ENCODE peak calls at places on chromosomes 13 and 19, in seven cellular contexts. F, B, A, N, Y, T and Z are unnamed samples.

GRCh38 chr13:95536629-95537241 is 15.8 kb upstream of the CLDN10 start:
- DNase-seq in F (no peak), A (no peak), Y (no peak), N (no peak), T (no peak), B (peak; percentile 27), Z (no peak)

GRCh38 chr19:51246153-51246552 is 4.7 kb upstream of the SIGLECL1 start:
- DNase-seq in F (peak; percentile 24), Y (no peak), B (no peak), A (no peak), T (no peak), N (no peak), Z (peak; percentile 16)

GRCh38 chr13:48493076-48493765 is 39.7 kb downstream of the RCBTB2 start:
- DNase-seq in N (no peak), Y (no peak), B (peak; percentile 35), T (no peak), F (no peak), A (no peak), Z (no peak)

GRCh38 chr19:8307965-8308866 is at the start of gene CD320:
- DNase-seq in B (peak; percentile 90), F (peak; percentile 91), T (peak; percentile 79), N (peak; percentile 93), Y (peak; percentile 43), A (peak; percentile 90), Z (peak; percentile 92)

GRCh38 chr19:34067861-34068271 is 104.4 kb upstream of the LSM14A start:
- DNase-seq in B (no peak), Y (no peak), T (peak; percentile 1), N (no peak), A (no peak), F (no peak), Z (no peak)

GRCh38 chr13:71252191-71252704 is 614.8 kb downstream of the DACH1 start:
- DNase-seq in F (no peak), N (no peak), T (no peak), B (no peak), Y (no peak), A (no peak), Z (no peak)

GRCh38 chr13:27171830-27172494 is 351 bp upstream of the USP12 start:
- DNase-seq in T (peak; percentile 78), A (peak; percentile 94), F (peak; percentile 92), N (peak; percentile 95), Y (peak; percentile 50), B (peak; percentile 93), Z (peak; percentile 92)

GRCh38 chr13:110402301-110403069 is 95.4 kb downstream of the COL4A2 start:
- DNase-seq in A (no peak), T (no peak), B (no peak), N (no peak), F (no peak), Y (no peak), Z (no peak)

GRCh38 chr13:30422056-30422914 is at the start of gene UBE2L5:
- DNase-seq in A (peak; percentile 81), F (peak; percentile 70), N (peak; percentile 83), T (peak; percentile 79), Y (no peak), B (peak; percentile 88), Z (peak; percentile 88)

GRCh38 chr13:62209539-62209938 is 793.9 kb upstream of the PCDH20 start:
- DNase-seq in B (peak; percentile 94), Y (no peak), A (no peak), F (no peak), N (no peak), T (no peak), Z (no peak)

DNA sequence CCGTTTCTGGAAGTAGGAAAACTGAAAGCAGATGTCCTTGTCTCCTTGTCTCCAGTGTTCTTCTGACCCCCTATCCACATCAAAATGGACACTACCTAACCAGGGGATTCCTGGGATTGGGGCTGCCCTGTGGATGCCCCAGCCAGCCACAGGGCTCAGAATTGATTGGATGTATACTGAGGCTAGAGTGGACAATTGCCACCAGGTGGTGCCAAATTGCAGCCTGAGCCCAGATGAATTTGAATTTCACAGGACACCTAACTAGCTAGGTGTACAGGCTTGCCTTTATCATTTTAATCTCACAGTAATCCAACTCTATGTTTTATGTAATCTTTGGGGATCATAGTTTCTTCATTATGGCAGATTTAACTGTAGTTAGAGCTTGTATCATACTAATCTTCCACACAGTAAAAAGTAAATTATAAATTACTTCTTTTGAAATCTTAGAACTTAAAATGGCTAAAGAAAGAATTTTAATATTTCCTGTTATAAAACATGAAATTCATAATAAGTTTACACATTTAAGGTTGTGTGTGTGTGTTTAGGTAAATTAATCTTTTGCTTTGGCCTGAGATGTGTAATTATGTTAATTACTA is 58.0 kb downstream of the PIBF1 start:
- DNase-seq in T (peak; percentile 16), N (no peak), Y (no peak), B (peak; percentile 39), A (peak; percentile 65), F (no peak), Z (peak; percentile 54)
- TF ChIP-seq CTCF in T (peak; percentile 84), N (peak; percentile 56), Y (peak; percentile 58), B (peak; percentile 83), A (peak; percentile 27), F (peak; percentile 44), Z (peak; percentile 30)

DNA sequence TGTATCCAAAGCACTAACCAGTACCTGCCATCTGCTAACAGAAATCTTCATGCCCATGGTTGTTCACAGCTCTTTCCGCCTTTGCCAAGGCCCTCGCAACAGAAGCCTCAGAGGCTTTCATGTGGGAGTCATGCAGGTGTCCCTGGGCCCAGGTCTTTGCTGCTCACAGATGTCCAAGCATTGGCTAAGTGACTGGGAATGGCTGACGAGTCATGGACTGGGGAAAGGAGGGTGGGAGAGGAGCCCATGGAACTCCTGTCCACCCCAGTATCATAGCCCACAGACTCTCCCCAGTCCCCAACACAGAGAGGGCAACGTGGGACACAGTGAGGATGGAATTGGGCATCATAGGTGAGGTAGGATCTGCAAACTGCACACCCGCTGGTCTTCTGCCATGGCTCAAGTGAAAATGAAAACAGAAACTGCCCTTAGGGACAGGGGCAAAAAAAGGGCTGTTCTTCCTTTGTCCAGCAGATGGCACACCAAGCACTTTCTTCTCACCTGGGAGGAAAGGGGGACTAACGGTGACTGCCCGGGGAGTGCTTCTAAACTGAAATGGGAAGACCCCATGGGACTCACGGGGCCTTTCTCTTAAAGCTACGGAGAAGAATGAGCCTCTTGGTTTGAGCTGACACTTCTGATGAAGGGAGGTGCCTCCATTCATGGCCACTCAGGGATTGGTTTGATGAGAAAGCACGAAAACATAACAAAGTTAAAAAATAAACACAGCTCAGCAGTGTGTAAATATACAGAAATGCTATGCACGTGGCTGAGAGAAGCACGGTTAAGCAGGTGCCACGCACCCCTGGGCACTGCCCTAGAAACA is 11.1 kb upstream of the DHRS12 start:
- DNase-seq in A (peak; percentile 66), F (peak; percentile 63), Y (no peak), T (no peak), B (peak; percentile 90), N (peak; percentile 29), Z (peak; percentile 87)
- H3K4me1 ChIP-seq in A (peaks cover 7% of the 10 kb centered on the region), F (peaks cover 9% of the 10 kb centered on the region), Y (peaks cover 4% of the 10 kb centered on the region), T (no peaks in the 10 kb centered on the region), B (peaks cover 82% of the 10 kb centered on the region), N (peaks cover 14% of the 10 kb centered on the region), Z (no peaks in the 10 kb centered on the region)

DNA sequence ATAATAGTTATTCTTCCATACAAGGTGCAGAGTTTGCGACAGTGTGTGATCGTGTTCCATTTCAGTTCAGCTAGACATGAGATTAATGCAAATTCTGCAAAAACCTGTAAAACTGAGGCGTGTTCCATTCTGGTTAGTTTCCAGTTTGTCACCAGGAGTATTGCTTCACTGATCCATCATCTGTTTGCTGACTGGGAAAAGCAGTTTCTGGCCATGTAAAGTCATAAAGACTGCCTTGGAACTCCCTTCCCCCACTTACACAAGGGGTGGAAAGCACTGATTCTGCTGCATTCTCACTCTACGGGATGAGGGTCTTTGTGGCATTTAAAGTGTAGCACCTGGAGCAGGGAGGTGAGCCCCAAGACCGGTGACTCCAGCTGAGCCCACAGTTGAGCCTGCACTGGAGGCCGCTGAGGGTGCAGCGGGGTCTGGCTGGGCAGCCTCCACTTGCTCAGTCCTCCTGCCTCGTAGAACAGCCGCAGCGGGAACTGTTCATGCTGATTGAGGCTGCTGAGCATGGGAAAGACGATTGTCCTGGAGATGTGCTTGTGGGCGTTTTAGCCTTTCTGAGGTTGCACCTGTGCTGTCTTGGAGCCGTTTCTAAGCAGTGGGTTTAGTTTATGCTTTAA is 2.0 kb downstream of the ZNF57 start:
- DNase-seq in A (no peak), Y (no peak), F (no peak), B (no peak), T (no peak), N (no peak), Z (no peak)
- H3K4me3 ChIP-seq in A (no peak overlapping the region), Y (no peak overlapping the region), F (no peak overlapping the region), B (no peak overlapping the region), T (no peak overlapping the region), N (no peak overlapping the region), Z (no peak overlapping the region)

GRCh38 chr13:103190841-103191240 is 124.6 kb upstream of the SLC10A2 start:
- DNase-seq in A (no peak), B (no peak), F (no peak), Y (no peak), N (no peak), T (no peak), Z (no peak)
- TF ChIP-seq CTCF in A (no peak), B (no peak), F (no peak), Y (no peak), N (no peak), T (no peak), Z (no peak)

DNA sequence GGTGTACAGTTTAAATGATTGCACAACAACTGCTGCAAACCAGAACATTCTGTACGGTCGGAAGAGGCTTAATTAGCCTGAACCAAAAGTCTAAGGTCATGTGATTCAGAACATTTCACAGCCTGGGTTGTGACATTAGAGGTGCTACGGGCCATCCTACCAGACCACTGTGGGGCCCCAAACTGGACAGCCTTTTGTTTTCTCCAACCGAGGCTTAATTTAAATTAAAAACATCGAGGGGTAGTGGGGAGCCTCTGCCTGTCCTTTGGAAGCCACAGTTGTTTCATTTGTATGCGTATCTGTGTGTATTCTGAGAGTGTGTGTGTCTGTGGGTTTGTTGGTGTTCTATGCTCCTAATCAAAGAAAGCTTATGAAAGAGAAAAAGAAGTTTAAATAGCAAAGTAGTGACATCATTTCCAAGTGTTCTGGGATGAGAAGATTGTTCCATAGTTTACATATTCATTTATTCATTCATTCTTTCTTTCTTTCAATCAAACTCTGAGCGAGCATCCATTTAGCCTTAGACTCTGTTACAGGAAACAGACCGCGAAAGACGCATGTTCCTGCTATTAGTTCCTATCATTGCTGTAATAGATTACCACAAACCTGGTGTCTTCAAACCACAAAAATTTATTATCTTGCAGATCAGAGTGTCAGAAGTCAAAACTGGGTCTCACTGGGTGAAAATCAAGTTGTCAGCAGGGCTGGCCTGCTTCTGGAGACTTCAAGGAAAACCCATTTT is 444.8 kb downstream of the FOXO1 start:
- DNase-seq in A (no peak), Y (no peak), N (no peak), F (no peak), T (peak; percentile 92), B (no peak), Z (peak; percentile 38)
- H3K4me1 ChIP-seq in A (peaks cover 23% of the 10 kb centered on the region), Y (peaks cover 13% of the 10 kb centered on the region), N (peaks cover 17% of the 10 kb centered on the region), F (peaks cover 7% of the 10 kb centered on the region), T (peaks cover 12% of the 10 kb centered on the region), B (no peaks in the 10 kb centered on the region), Z (no peaks in the 10 kb centered on the region)

DNA sequence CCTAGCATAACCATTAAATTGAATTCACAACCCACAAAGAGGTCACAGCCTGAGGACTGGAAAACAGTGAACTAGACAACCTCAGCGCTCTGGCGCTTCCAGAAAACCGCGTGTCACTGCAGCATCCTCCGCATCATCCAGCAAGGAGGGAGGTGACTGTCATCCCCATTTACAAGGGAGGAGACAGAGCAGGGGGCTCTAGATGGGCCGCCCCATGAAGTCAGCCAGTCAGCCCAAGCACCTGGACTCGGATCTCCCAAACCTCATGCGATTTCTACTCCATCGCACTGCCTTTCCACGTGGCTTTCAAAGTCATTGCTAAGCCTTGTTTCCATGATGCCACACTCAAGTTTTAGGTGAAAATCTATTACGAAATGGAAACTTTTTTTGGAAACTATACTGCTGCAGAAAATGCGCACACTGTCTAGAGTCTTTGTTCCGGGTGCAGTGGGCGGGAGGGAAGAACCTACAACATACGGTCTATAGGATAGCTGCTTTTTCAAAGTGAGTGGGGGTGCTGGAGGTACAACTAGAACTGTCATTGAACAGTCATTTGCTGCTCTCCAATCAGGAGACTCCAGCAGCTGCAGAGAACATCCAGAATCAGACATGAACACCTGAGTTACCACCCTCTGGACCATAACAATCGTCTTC is 2.8 kb downstream of the AP3D1 start:
- DNase-seq in N (no peak), A (no peak), B (no peak), Y (no peak), F (no peak), T (no peak), Z (no peak)
- H3K4me3 ChIP-seq in N (peak overlapping the region; percentile 24), A (no peak overlapping the region), B (no peak overlapping the region), Y (no peak overlapping the region), F (no peak overlapping the region), T (no peak overlapping the region), Z (no peak overlapping the region)